ENCODE peak calls at places on chromosomes 13 and 19, in five cellular contexts. One of them, this sample, is unnamed.

GRCh38 chr13:52994865-52995264 is 33.7 kb upstream of the OLFM4 start:
- DNase-seq in uterus: no peak
- DNase-seq in tibial artery: no peak
- DNase-seq in breast epithelium: no peak
- DNase-seq in ovary: no peak
- DNase-seq in this sample: no peak

GRCh38 chr19:8148410-8149231 is 771 bp downstream of the FBN3 start:
- DNase-seq in uterus: no peak
- DNase-seq in breast epithelium: no peak
- DNase-seq in tibial artery: no peak
- DNase-seq in ovary: no peak
- DNase-seq in this sample: peak; percentile 80

GRCh38 chr19:19537321-19538048 is 580 bp upstream of the CILP2 start:
- DNase-seq in breast epithelium: no peak
- DNase-seq in uterus: no peak
- DNase-seq in ovary: no peak
- DNase-seq in tibial artery: no peak
- DNase-seq in this sample: no peak

GRCh38 chr13:98549006-98549727 is 27.7 kb downstream of the STK24 start:
- DNase-seq in uterus: no peak
- DNase-seq in ovary: no peak
- DNase-seq in tibial artery: peak; percentile 40
- DNase-seq in breast epithelium: no peak
- DNase-seq in this sample: no peak

GRCh38 chr19:53945441-53945840 is 17.3 kb upstream of the CACNG8 start:
- DNase-seq in tibial artery: no peak
- DNase-seq in ovary: no peak
- DNase-seq in uterus: no peak
- DNase-seq in breast epithelium: no peak
- DNase-seq in this sample: no peak

GRCh38 chr13:53151692-53152421 is 123.2 kb downstream of the OLFM4 start:
- DNase-seq in ovary: no peak
- DNase-seq in uterus: peak; percentile 31
- DNase-seq in tibial artery: no peak
- DNase-seq in breast epithelium: no peak
- DNase-seq in this sample: no peak

GRCh38 chr19:53254451-53255341 is at the start of gene ZNF677:
- DNase-seq in ovary: peak; percentile 95
- DNase-seq in uterus: peak; percentile 91
- DNase-seq in breast epithelium: peak; percentile 85
- DNase-seq in tibial artery: peak; percentile 96
- DNase-seq in this sample: peak; percentile 94

GRCh38 chr19:4449022-4449825 is 8.4 kb downstream of the UBXN6 start:
- DNase-seq in ovary: peak; percentile 74
- DNase-seq in tibial artery: peak; percentile 85
- DNase-seq in breast epithelium: peak; percentile 66
- DNase-seq in uterus: no peak
- DNase-seq in this sample: no peak

GRCh38 chr13:73849292-73849691 is 284.9 kb downstream of the KLF12 start:
- DNase-seq in uterus: no peak
- DNase-seq in tibial artery: no peak
- DNase-seq in breast epithelium: no peak
- DNase-seq in ovary: no peak
- DNase-seq in this sample: no peak
- TF ChIP-seq CTCF in uterus: no peak
- TF ChIP-seq CTCF in tibial artery: peak; percentile 25
- TF ChIP-seq CTCF in breast epithelium: peak; percentile 14
- TF ChIP-seq CTCF in ovary: no peak
- TF ChIP-seq CTCF in this sample: peak; percentile 67

DNA sequence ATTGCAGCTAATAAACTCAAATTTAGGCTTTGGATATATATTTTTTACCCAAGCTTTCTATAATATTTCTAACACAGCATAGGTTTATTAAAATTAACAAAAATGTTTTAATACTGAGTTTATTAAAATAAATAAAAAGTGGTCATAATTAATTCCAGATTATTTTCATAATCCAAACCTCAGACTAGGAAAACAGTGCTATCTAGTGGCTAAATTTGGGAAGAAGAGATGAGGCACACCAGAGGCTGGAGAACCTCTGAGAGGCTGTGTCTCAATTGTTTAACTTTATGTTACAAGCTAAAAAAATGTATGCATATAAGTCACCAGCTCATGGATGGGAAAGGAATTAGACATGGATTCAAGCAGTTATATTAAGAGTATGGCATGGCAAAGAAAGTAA is 392.5 kb downstream of the DIAPH3 start:
- DNase-seq in breast epithelium: no peak
- DNase-seq in uterus: no peak
- DNase-seq in tibial artery: no peak
- DNase-seq in ovary: no peak
- DNase-seq in this sample: no peak
- TF ChIP-seq CTCF in breast epithelium: no peak
- TF ChIP-seq CTCF in uterus: no peak
- TF ChIP-seq CTCF in tibial artery: peak; percentile 48
- TF ChIP-seq CTCF in ovary: no peak
- TF ChIP-seq CTCF in this sample: peak; percentile 74

GRCh38 chr19:39351537-39352037 is 9.4 kb downstream of the SAMD4B start:
- DNase-seq in tibial artery: no peak
- DNase-seq in uterus: no peak
- DNase-seq in breast epithelium: no peak
- DNase-seq in ovary: no peak
- DNase-seq in this sample: no peak

GRCh38 chr19:39345956-39346355 is 3.7 kb downstream of the SAMD4B start:
- DNase-seq in tibial artery: no peak
- DNase-seq in breast epithelium: no peak
- DNase-seq in ovary: no peak
- DNase-seq in uterus: no peak
- DNase-seq in this sample: no peak

GRCh38 chr19:39349326-39349725 is 7.1 kb downstream of the SAMD4B start:
- DNase-seq in uterus: no peak
- DNase-seq in breast epithelium: no peak
- DNase-seq in tibial artery: no peak
- DNase-seq in ovary: no peak
- DNase-seq in this sample: no peak

GRCh38 chr19:39350156-39350555 is 7.9 kb downstream of the SAMD4B start:
- DNase-seq in ovary: no peak
- DNase-seq in breast epithelium: no peak
- DNase-seq in uterus: no peak
- DNase-seq in tibial artery: no peak
- DNase-seq in this sample: no peak

DNA sequence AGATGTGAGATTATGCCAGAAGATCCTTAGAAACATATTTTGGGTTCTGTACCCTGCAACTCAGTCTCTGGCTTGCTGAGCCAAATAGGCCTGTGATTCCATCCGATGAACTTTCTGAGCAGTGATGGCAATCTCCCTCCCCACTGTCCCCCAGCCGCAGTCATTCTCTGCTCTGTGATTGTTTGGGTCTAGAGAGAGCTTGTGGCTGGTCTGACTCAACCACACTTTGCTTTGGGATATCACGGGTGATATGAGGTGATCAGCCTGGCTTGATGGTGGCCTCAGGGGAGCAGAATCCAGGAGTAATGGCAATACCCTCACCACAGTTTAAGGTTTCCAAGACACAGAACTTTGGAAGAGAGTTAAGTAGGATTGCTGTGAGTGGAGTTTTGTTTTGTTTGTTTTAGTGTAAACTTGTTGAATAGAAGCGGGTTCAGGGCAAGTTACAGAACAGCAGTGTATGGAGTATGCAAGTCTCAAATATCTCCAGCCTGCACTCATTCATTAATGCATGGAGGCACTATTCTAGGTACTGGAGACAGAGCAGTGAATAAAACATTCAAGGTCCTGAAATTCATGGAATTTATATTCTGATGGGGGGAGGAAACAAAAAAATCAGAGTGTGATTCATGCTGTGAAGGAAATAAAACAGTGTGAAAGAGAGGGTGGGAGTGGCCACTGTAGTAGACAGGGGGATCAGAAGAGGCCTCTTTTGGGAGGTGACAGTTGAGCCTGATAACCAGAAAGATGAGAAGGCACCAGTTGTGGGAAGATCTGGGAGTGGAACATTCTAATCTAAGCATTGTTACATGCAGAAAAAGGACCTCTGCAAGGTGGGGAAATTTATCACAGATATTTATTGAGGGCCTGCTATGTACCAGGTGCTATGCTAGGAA is 5.4 kb downstream of the SAMD4B start:
- DNase-seq in uterus: no peak
- DNase-seq in tibial artery: no peak
- DNase-seq in breast epithelium: no peak
- DNase-seq in ovary: no peak
- DNase-seq in this sample: no peak
- TF ChIP-seq CTCF in uterus: no peak
- TF ChIP-seq CTCF in tibial artery: no peak
- TF ChIP-seq CTCF in breast epithelium: no peak
- TF ChIP-seq CTCF in ovary: no peak
- TF ChIP-seq CTCF in this sample: no peak

GRCh38 chr13:77338329-77338728 is 11.4 kb upstream of the MYCBP2 start:
- DNase-seq in tibial artery: no peak
- DNase-seq in ovary: no peak
- DNase-seq in breast epithelium: no peak
- DNase-seq in uterus: no peak
- DNase-seq in this sample: no peak

GRCh38 chr13:77333521-77334083 is 6.7 kb upstream of the MYCBP2 start:
- DNase-seq in breast epithelium: no peak
- DNase-seq in tibial artery: no peak
- DNase-seq in ovary: no peak
- DNase-seq in uterus: no peak
- DNase-seq in this sample: no peak

GRCh38 chr13:77338961-77339401 is 12.1 kb upstream of the MYCBP2 start:
- DNase-seq in uterus: no peak
- DNase-seq in tibial artery: no peak
- DNase-seq in breast epithelium: no peak
- DNase-seq in ovary: no peak
- DNase-seq in this sample: no peak

GRCh38 chr13:77339408-77339807 is 12.5 kb upstream of the MYCBP2 start:
- DNase-seq in uterus: no peak
- DNase-seq in ovary: no peak
- DNase-seq in breast epithelium: no peak
- DNase-seq in tibial artery: no peak
- DNase-seq in this sample: no peak

DNA sequence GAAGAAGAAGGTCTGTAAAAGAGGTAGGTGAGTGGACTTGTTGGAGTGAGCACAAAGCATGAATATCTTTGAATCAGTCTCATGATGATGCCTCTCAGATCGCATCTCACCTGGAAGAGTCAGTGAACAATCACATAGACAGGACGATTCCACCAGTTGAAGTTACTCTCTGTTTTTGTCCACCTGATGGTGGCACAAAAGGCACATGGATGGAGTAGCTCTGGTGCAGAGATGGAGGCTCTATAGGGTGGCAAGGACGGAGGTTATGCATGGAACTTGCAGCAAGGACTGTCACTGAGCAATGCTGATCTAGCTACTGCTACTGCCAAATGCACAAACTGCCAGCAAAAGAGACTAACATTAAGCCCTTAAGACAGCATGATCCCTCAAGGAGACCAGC is 10.3 kb upstream of the MYCBP2 start:
- DNase-seq in tibial artery: no peak
- DNase-seq in breast epithelium: no peak
- DNase-seq in ovary: no peak
- DNase-seq in uterus: no peak
- DNase-seq in this sample: no peak
- TF ChIP-seq CTCF in tibial artery: no peak
- TF ChIP-seq CTCF in breast epithelium: no peak
- TF ChIP-seq CTCF in ovary: no peak
- TF ChIP-seq CTCF in uterus: no peak
- TF ChIP-seq CTCF in this sample: no peak

GRCh38 chr13:24822640-24823039 is 58.7 kb downstream of the RNF17 start:
- DNase-seq in tibial artery: no peak
- DNase-seq in ovary: no peak
- DNase-seq in breast epithelium: no peak
- DNase-seq in uterus: no peak
- DNase-seq in this sample: no peak

DNA sequence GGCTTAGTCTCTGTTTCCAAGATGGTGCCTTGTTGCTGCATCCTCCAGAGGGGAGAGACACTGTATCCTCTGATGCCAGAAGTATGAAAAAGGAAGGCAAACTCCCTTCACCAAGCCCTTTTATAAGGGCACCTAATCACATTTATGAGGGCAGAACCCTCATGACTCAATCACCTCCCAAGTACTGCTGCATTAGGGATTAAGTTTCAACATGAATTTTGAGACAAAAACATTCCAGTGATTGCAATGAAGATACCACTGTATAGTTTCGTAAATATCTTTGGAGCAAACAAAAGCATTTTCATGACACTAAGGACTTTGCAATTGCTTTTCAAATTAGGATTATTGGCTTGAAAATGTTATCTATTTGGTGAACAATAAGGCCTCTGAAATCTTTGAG is 63.8 kb downstream of the RNF17 start:
- DNase-seq in breast epithelium: no peak
- DNase-seq in ovary: no peak
- DNase-seq in tibial artery: no peak
- DNase-seq in uterus: no peak
- DNase-seq in this sample: no peak
- TF ChIP-seq CTCF in breast epithelium: no peak
- TF ChIP-seq CTCF in ovary: no peak
- TF ChIP-seq CTCF in tibial artery: no peak
- TF ChIP-seq CTCF in uterus: no peak
- TF ChIP-seq CTCF in this sample: no peak

GRCh38 chr13:101747039-101747438 is 294.6 kb downstream of the ITGBL1 start:
- DNase-seq in ovary: no peak
- DNase-seq in uterus: no peak
- DNase-seq in breast epithelium: no peak
- DNase-seq in tibial artery: no peak
- DNase-seq in this sample: no peak

GRCh38 chr13:101749584-101749983 is 297.1 kb downstream of the ITGBL1 start:
- DNase-seq in uterus: no peak
- DNase-seq in tibial artery: no peak
- DNase-seq in ovary: no peak
- DNase-seq in breast epithelium: no peak
- DNase-seq in this sample: no peak

GRCh38 chr13:101752432-101752831 is 300.0 kb downstream of the ITGBL1 start:
- DNase-seq in breast epithelium: no peak
- DNase-seq in tibial artery: no peak
- DNase-seq in ovary: no peak
- DNase-seq in uterus: no peak
- DNase-seq in this sample: no peak

GRCh38 chr13:101751488-101751887 is 299.0 kb downstream of the ITGBL1 start:
- DNase-seq in ovary: no peak
- DNase-seq in breast epithelium: no peak
- DNase-seq in uterus: no peak
- DNase-seq in tibial artery: no peak
- DNase-seq in this sample: no peak

DNA sequence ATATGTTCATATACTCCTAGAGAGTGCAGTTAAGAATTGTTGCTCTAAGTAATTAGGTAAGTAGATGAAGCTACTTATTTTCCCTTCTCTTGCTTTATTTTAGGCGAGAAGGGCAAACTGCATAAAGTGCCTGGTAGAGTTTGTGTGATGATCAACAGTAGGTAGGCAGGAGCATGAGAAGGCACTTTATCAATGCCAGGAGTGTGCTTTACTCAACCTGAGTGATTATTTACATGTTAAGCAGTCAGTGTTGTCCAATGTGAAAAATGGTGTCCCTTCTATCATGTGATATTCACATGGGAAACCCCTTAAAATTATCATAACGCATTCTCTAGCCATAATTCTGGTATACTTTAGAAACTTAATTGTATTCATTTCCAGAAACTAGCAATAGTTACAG is 294.0 kb downstream of the ITGBL1 start:
- DNase-seq in breast epithelium: no peak
- DNase-seq in tibial artery: no peak
- DNase-seq in uterus: no peak
- DNase-seq in ovary: no peak
- DNase-seq in this sample: no peak
- TF ChIP-seq CTCF in breast epithelium: no peak
- TF ChIP-seq CTCF in tibial artery: no peak
- TF ChIP-seq CTCF in uterus: no peak
- TF ChIP-seq CTCF in ovary: no peak
- TF ChIP-seq CTCF in this sample: no peak

This sample was measured in type B pancreatic cell.